ENCODE peak calls at places on chromosomes 16 and 17, in five cellular contexts. P is foreskin fibroblast, O is fibroblast of lung, X is mammary epithelial cell, I is heart left ventricle. J is an unnamed sample.

GRCh38 chr16:29318037-29318436 is 88.5 kb downstream of the NPIPB11 start:
- DNase-seq in I (no peak), O (no peak), P (no peak), X (no peak), J (no peak)

GRCh38 chr16:78489072-78489471 is 389.6 kb downstream of the WWOX start:
- DNase-seq in X (no peak), P (no peak), I (no peak), O (no peak), J (no peak)

GRCh38 chr17:44688675-44689491 is 693 bp downstream of the CCDC43 start:
- DNase-seq in X (peak), P (peak), I (no peak), O (peak), J (no peak)

GRCh38 chr16:13939821-13940220 is 19.9 kb downstream of the ERCC4 start:
- DNase-seq in P (peak), O (no peak), I (no peak), X (peak), J (no peak)

GRCh38 chr17:44599298-44600175 is 42.3 kb downstream of the FZD2 start:
- DNase-seq in X (no peak), I (peak), O (peak), P (peak), J (peak)

GRCh38 chr16:74304164-74304834 is 7.7 kb downstream of the PSMD7 start:
- DNase-seq in P (peak), O (no peak), X (no peak), I (no peak), J (no peak)

GRCh38 chr16:35741546-35741945 is 2282.1 kb downstream of the TP53TG3F start:
- DNase-seq in X (no peak), I (no peak), O (no peak), P (no peak), J (no peak)

GRCh38 chr16:11497329-11497805 is 89.4 kb downstream of the LITAF start:
- DNase-seq in X (peak), I (peak), O (peak), P (peak), J (no peak)

GRCh38 chr16:28930652-28931051 is 1.1 kb upstream of the CD19 start:
- DNase-seq in X (no peak), O (no peak), P (no peak), I (no peak), J (no peak)

GRCh38 chr17:45973943-45974859 is 24.8 kb upstream of the STH start:
- DNase-seq in P (no peak), X (no peak), I (no peak), O (no peak), J (no peak)

GRCh38 chr16:81697321-81697885 is 81.7 kb upstream of the PLCG2 start:
- DNase-seq in X (peak), I (no peak), O (peak), P (peak), J (no peak)

GRCh38 chr17:17959520-17960361 is 12.5 kb downstream of the TOM1L2 start:
- DNase-seq in O (peak), I (no peak), X (no peak), P (peak), J (no peak)

GRCh38 chr17:49548506-49549310 is 27.0 kb upstream of the NXPH3 start:
- DNase-seq in O (peak), X (peak), I (no peak), P (peak), J (no peak)

GRCh38 chr16:2975161-2975795 is 5.0 kb downstream of the PKMYT1 start:
- DNase-seq in I (no peak), P (no peak), X (no peak), O (no peak), J (no peak)

GRCh38 chr17:49076575-49077384 is 55.8 kb upstream of the B4GALNT2 start:
- DNase-seq in O (peak), I (no peak), X (peak), P (peak), J (no peak)

GRCh38 chr17:64180089-64180488 is 50.1 kb upstream of the ERN1 start:
- DNase-seq in O (no peak), I (no peak), X (no peak), P (peak), J (no peak)

GRCh38 chr16:4176794-4177438 is 60.7 kb upstream of the ADCY9 start:
- DNase-seq in P (peak), I (no peak), X (peak), O (peak), J (no peak)

GRCh38 chr17:603405-604193 is 111.0 kb downstream of the VPS53 start:
- DNase-seq in X (no peak), P (peak), I (no peak), O (no peak), J (no peak)

GRCh38 chr17:60601443-60602384 is 1.7 kb downstream of the PPM1D start:
- DNase-seq in O (peak), I (peak), P (peak), X (peak), J (peak)

GRCh38 chr16:89187337-89188063 is 12.8 kb downstream of the SLC22A31 start:
- DNase-seq in O (peak), X (no peak), P (no peak), I (peak), J (no peak)

GRCh38 chr16:89555780-89556179 is 4.7 kb upstream of the RPL13 start:
- DNase-seq in I (no peak), P (no peak), O (no peak), X (no peak), J (no peak)

GRCh38 chr17:48629411-48629759 is 3.2 kb upstream of the HOXB9 start:
- DNase-seq in I (no peak), O (no peak), X (no peak), P (no peak), J (no peak)

GRCh38 chr16:78669994-78670393 is 570.5 kb downstream of the WWOX start:
- DNase-seq in O (peak), P (no peak), I (peak), X (no peak), J (no peak)

GRCh38 chr17:42535400-42536047 is 517 bp upstream of the NAGLU start:
- DNase-seq in I (no peak), P (no peak), O (no peak), X (no peak), J (no peak)

GRCh38 chr16:66262253-66263167 is 104.0 kb upstream of the CDH5 start:
- DNase-seq in O (peak), I (peak), X (no peak), P (peak), J (no peak)

GRCh38 chr16:70770968-70771552 is 29.9 kb downstream of the VAC14 start:
- DNase-seq in X (peak), P (peak), O (peak), I (no peak), J (no peak)

GRCh38 chr16:72796222-72796621 is 251.7 kb downstream of the ZFHX3 start:
- DNase-seq in O (no peak), I (no peak), X (no peak), P (no peak), J (no peak)

GRCh38 chr16:83336630-83337029 is 471.1 kb upstream of the HSBP1 start:
- DNase-seq in P (peak), X (peak), O (peak), I (no peak), J (peak)

GRCh38 chr17:50129946-50130777 is at the start of gene SAMD14:
- DNase-seq in I (no peak), P (peak), X (no peak), O (peak), J (no peak)

GRCh38 chr17:71052971-71053370 is 883.6 kb downstream of the KCNJ2 start:
- DNase-seq in I (no peak), P (no peak), O (no peak), X (no peak), J (no peak)

GRCh38 chr17:21030375-21030774 is 12.4 kb downstream of the USP22 start:
- DNase-seq in P (no peak), O (no peak), X (no peak), I (no peak), J (no peak)

GRCh38 chr16:88614818-88615580 is 23.4 kb upstream of the IL17C start:
- DNase-seq in X (no peak), P (no peak), I (no peak), O (no peak), J (no peak)

GRCh38 chr17:40415390-40415789 is 2.3 kb downstream of the TOP2A start:
- DNase-seq in I (no peak), O (peak), X (peak), P (peak), J (no peak)
- TF ChIP-seq CTCF in I (peak), O (peak), X (peak), P (peak), J (peak)

DNA sequence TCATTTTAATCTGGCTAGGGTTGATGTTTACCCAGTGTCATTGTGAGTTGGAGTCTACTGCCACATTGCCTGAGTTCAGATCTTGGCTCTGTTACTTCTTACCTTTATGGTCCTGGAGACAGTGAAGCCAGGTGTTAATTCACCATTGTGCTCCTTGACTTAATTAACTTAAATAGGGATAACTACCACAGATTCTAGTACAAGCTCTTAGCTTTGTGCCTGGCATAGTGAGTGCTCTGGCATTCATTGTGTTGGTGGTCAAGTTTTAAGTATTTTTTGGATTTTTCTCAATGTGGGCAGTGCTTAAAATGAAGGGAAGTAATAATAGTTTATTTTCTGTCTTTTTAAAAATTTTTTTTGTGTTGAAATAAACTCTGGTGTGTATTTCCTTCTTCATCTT is 4.6 kb downstream of the HAPSTR1 start:
- DNase-seq in O (no peak), X (no peak), I (no peak), P (no peak), J (no peak)
- H3K4me3 ChIP-seq in O (no peak), X (peak), I (peak), P (peak), J (peak)

DNA sequence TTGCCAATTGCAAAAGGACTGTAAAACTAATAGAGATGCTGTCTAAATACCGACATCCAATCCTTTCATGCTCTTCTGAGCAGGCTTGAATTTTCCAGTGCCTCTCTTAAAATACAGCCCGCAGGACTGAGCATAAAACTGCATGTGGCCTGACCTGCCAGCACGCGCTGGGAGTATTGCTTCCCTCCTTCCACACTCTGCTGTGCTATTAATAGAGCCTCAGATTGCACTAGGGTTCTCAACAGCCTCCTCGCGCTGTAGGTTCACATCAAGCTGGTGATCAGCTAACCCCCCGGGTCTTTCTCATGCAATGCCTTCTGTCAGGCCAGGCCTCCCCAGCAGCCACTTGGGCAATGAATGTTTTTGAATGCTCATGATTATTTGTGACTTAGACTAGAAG is 14.2 kb upstream of the MSI2 start:
- DNase-seq in P (no peak), O (no peak), I (peak), X (no peak), J (no peak)
- TF ChIP-seq CTCF in P (no peak), O (no peak), I (no peak), X (no peak), J (no peak)

GRCh38 chr16:31141489-31142108 is 6.1 kb upstream of the PRSS8 start:
- DNase-seq in O (peak), I (peak), X (peak), P (no peak), J (no peak)
- H3K4me3 ChIP-seq in O (peak), I (peak), X (peak), P (peak), J (peak)

DNA sequence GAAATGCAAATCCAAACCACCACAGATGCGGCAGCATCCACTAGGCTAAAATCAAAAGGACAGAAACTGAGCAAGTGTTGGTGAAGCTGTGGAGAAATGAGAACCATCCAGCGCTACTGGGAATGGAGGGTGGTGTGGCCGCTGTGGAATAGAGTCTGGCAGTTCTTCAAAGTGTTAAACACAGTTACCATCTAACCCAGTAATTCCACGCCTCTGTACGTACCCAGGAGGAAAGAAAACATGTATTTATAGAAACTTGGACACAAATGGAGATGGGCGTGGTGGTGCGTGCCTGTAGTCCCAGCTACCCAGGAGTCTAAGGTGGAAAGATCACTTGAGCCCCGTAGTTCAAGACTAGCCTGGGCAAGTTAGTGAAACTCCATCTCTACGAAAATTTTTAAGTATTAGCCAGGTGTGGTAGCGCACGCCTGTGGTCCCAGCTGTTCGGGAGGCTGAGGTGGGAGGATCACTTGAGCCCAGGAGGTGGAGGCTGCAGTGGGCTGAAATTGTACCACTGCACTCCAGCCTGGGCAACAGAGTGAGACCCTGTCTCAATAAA is 11.6 kb downstream of the SLC25A10 start:
- DNase-seq in P (no peak), X (peak), O (no peak), I (no peak), J (no peak)
- TF ChIP-seq CTCF in P (no peak), X (no peak), O (no peak), I (no peak), J (no peak)

GRCh38 chr17:28577466-28577824 is 750 bp upstream of the ALDOC start:
- DNase-seq in O (no peak), I (no peak), P (no peak), X (no peak), J (no peak)

GRCh38 chr17:28574536-28574935 is 2.2 kb downstream of the ALDOC start:
- DNase-seq in I (peak), X (no peak), P (no peak), O (no peak), J (no peak)

GRCh38 chr17:28578246-28579195 is 1.8 kb upstream of the ALDOC start:
- DNase-seq in O (no peak), P (no peak), I (no peak), X (no peak), J (no peak)

GRCh38 chr17:28575126-28575795 is 1.4 kb downstream of the ALDOC start:
- DNase-seq in P (peak), X (no peak), I (peak), O (no peak), J (no peak)

GRCh38 chr17:28576758-28577465 is at the start of gene ALDOC:
- DNase-seq in O (peak), I (peak), X (peak), P (peak), J (peak)
- H3K4me3 ChIP-seq in O (no peak), I (peak), X (peak), P (peak), J (no peak)

J was measured in HFF-Myc.